ENCODE peak calls at places on chromosomes 2 and 18, in eight cellular contexts. C, B, P, L, W, J, H and X are unnamed samples.

GRCh38 chr2:220533485-220533884 is 906.1 kb downstream of the SLC4A3 start:
- DNase-seq in P (no peak), C (peak; percentile 52), B (peak; percentile 44), J (no peak), L (peak; percentile 1), W (no peak), H (peak; percentile 61), X (no peak)

GRCh38 chr2:133532919-133533318 is 35.3 kb downstream of the NCKAP5 start:
- DNase-seq in B (no peak), P (no peak), L (no peak), W (no peak), C (no peak), J (no peak), H (peak; percentile 75), X (no peak)

GRCh38 chr2:195408196-195408595 is 248.8 kb upstream of the SLC39A10 start:
- DNase-seq in P (no peak), W (no peak), J (no peak), H (no peak), L (no peak), B (no peak), C (no peak), X (no peak)

GRCh38 chr2:118221952-118222594 is 133.8 kb downstream of the INSIG2 start:
- DNase-seq in P (no peak), W (no peak), B (peak; percentile 83), L (peak; percentile 58), C (peak; percentile 66), J (no peak), H (peak; percentile 74), X (peak; percentile 62)

GRCh38 chr18:292271-292670 is 24.4 kb upstream of the THOC1 start:
- DNase-seq in P (no peak), C (no peak), H (no peak), L (no peak), W (no peak), J (no peak), B (no peak), X (no peak)

GRCh38 chr2:188976545-188977268 is 2.5 kb downstream of the COL3A1 start:
- DNase-seq in B (peak; percentile 48), H (peak; percentile 54), W (no peak), J (no peak), P (no peak), L (no peak), C (no peak), X (peak; percentile 23)

GRCh38 chr2:242054881-242055801 is 185.6 kb downstream of the RTP5 start:
- DNase-seq in J (no peak), P (no peak), W (no peak), C (no peak), H (no peak), B (no peak), L (no peak), X (no peak)

GRCh38 chr18:44803019-44803650 is 122.4 kb downstream of the SETBP1 start:
- DNase-seq in H (peak; percentile 75), B (no peak), W (no peak), J (peak; percentile 67), P (peak; percentile 24), L (no peak), C (no peak), X (peak; percentile 62)

GRCh38 chr2:160646684-160647444 is 153.3 kb upstream of the RBMS1 start:
- DNase-seq in C (peak; percentile 28), P (no peak), L (no peak), B (no peak), W (no peak), H (no peak), J (no peak), X (peak; percentile 73)

GRCh38 chr18:35289293-35290069 is 548 bp downstream of the ZSCAN30 start:
- DNase-seq in J (no peak), L (peak; percentile 45), C (no peak), H (peak; percentile 17), P (no peak), W (no peak), B (peak; percentile 79), X (peak; percentile 5)

GRCh38 chr18:56565596-56566355 is 72.6 kb downstream of the TXNL1 start:
- DNase-seq in C (no peak), J (no peak), P (no peak), W (no peak), H (peak; percentile 93), B (no peak), L (no peak), X (no peak)

GRCh38 chr2:175855794-175856453 is 146.1 kb downstream of the LNPK start:
- DNase-seq in L (no peak), C (no peak), B (no peak), P (peak; percentile 48), H (peak; percentile 69), W (no peak), J (peak; percentile 60), X (no peak)

GRCh38 chr2:109387221-109387735 is 226.5 kb downstream of the SEPTIN10 start:
- DNase-seq in W (no peak), L (no peak), C (no peak), P (no peak), H (no peak), J (no peak), B (no peak), X (no peak)

DNA sequence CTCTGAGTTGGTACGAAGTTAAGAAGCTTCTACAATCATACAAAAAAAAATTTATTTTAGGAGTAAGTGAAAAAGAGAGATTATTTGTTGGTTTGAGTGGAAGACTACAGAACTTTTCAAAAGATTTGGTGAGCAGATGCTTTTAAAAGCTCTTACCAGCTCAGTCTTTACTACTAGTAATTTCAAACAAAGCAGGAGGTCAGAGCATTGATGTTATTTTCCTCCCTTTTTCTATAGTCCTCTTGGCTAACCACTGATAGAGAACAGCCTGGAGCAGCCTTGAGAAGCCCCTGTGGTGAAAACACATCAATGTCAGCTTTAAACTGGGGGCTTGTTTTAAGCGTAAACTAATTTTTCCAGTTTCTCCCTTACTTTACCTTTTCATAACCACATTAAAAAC is 559.3 kb upstream of the CDH2 start:
- DNase-seq in L (no peak), C (no peak), B (no peak), H (no peak), W (no peak), J (no peak), P (no peak), X (no peak)
- H3K4me3 ChIP-seq in L (no peak overlapping the region), C (no peak overlapping the region), B (no peak overlapping the region), H (no peak overlapping the region), W (no peak overlapping the region), J (no peak overlapping the region), P (no peak overlapping the region), X (no peak overlapping the region)

GRCh38 chr2:55146266-55146665 is 85.8 kb downstream of the CLHC1 start:
- DNase-seq in C (no peak), L (no peak), B (no peak), P (no peak), J (no peak), H (no peak), W (no peak), X (no peak)

GRCh38 chr2:55147531-55147930 is 84.6 kb downstream of the CLHC1 start:
- DNase-seq in W (no peak), L (no peak), P (no peak), C (no peak), H (no peak), B (no peak), J (no peak), X (no peak)

GRCh38 chr2:55150834-55151233 is 81.3 kb downstream of the CLHC1 start:
- DNase-seq in J (no peak), L (no peak), C (no peak), B (peak; percentile 83), P (no peak), W (no peak), H (no peak), X (no peak)

GRCh38 chr2:55147041-55147440 is 85.1 kb downstream of the CLHC1 start:
- DNase-seq in H (no peak), J (no peak), W (no peak), B (no peak), P (no peak), L (no peak), C (no peak), X (no peak)

DNA sequence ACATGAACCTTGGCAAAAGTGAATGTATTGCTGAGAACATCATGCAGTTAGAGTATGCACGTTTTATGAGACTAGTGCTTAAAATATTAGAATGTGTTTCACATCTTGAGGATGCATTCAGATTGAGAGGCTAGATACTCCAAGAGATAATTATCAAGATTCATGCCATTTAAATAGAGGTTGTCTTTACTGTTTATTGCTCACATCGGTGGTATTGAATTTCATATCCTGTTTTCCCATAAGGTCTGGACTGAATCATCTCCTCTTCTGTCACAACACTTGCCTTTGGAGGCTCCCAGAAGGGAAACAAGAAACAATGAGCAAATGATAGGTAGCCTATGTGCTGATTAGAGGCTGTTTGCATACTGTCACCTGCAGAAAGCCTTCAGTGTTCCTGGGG is 83.8 kb downstream of the CLHC1 start:
- DNase-seq in J (no peak), L (no peak), B (no peak), W (no peak), C (no peak), H (no peak), P (no peak), X (no peak)
- H3K4me1 ChIP-seq in J (no peaks in the 10 kb centered on the region), L (peaks cover 2% of the 10 kb centered on the region), B (peaks cover 36% of the 10 kb centered on the region), W (no peaks in the 10 kb centered on the region), C (no peaks in the 10 kb centered on the region), H (peaks cover 6% of the 10 kb centered on the region), P (peaks cover 17% of the 10 kb centered on the region), X (peaks cover 3% of the 10 kb centered on the region)

GRCh38 chr2:7868836-7869235 is 813.0 kb upstream of the ID2 start:
- DNase-seq in P (no peak), W (no peak), C (no peak), B (no peak), L (no peak), J (no peak), H (no peak), X (no peak)
- H3K4me3 ChIP-seq in P (no peak overlapping the region), W (no peak overlapping the region), C (no peak overlapping the region), B (no peak overlapping the region), L (no peak overlapping the region), J (no peak overlapping the region), H (no peak overlapping the region), X (no peak overlapping the region)

GRCh38 chr2:222883420-222883819 is 22.6 kb downstream of the ACSL3 start:
- DNase-seq in C (no peak), W (no peak), L (no peak), J (no peak), P (no peak), B (no peak), H (peak; percentile 66), X (no peak)

GRCh38 chr2:222879602-222879933 is 18.7 kb downstream of the ACSL3 start:
- DNase-seq in J (no peak), L (no peak), B (no peak), C (no peak), H (no peak), W (no peak), P (no peak), X (no peak)

GRCh38 chr2:222884765-222885424 is 24.1 kb downstream of the ACSL3 start:
- DNase-seq in J (no peak), P (no peak), C (no peak), H (peak; percentile 47), W (no peak), B (no peak), L (no peak), X (no peak)

GRCh38 chr2:222884114-222884764 is 23.4 kb downstream of the ACSL3 start:
- DNase-seq in J (no peak), W (no peak), H (no peak), L (no peak), C (no peak), B (no peak), P (no peak), X (no peak)

DNA sequence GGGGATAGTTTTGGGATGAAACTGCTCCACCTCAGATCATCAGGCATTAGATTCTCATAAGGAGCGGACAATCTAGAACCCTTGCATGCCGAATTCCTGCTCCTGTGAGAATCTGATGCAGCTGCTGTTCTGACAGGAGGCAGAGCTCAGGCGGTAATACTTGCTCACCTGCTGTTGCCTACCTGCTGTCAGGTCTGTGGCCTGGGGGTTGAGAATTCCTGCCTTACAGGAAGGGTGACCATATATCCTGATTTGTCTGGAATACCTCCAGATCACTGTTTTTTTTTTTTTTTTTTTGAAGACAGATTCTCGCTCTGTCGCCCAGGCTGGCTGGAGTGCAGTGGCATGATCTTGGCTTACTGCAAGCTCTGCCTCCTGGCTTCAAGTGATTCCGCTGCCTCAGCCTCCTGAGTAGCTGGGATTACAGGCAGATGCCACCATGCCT is 21.7 kb downstream of the ACSL3 start:
- DNase-seq in W (no peak), P (no peak), L (no peak), C (no peak), J (no peak), H (no peak), B (no peak), X (no peak)
- H3K4me1 ChIP-seq in W (no peaks in the 10 kb centered on the region), P (peaks cover 90% of the 10 kb centered on the region), L (no peaks in the 10 kb centered on the region), C (no peaks in the 10 kb centered on the region), J (no peaks in the 10 kb centered on the region), H (no peaks in the 10 kb centered on the region), B (peaks cover 14% of the 10 kb centered on the region), X (no peaks in the 10 kb centered on the region)